ENCODE peak calls at places on chromosomes 4 and X, in six cellular contexts. F, K, B, H, Y and G are unnamed samples. For H3K36me3 and H3K27me3, the result is how much of the 10 kb centered on the place peaks cover.

GRCh38 chrX:119503484-119503861 is 35.2 kb downstream of the SLC25A5 start:
- DNase-seq in F (no peak), K (no peak), B (no peak), H (peak), Y (peak), G (no peak)

GRCh38 chr4:94452476-94453300 is 946 bp downstream of the PDLIM5 start:
- DNase-seq in F (no peak), K (peak), B (no peak), H (peak), Y (peak), G (peak)

GRCh38 chr4:7020856-7021255 is 22.3 kb upstream of the TADA2B start:
- DNase-seq in F (no peak), K (no peak), B (no peak), H (no peak), Y (no peak), G (no peak)

GRCh38 chrX:150037041-150037440 is 98.8 kb upstream of the EOLA2 start:
- DNase-seq in F (no peak), K (no peak), B (no peak), H (no peak), Y (no peak), G (no peak)

GRCh38 chr4:6349896-6350295 is 80.2 kb downstream of the WFS1 start:
- DNase-seq in F (no peak), K (no peak), B (no peak), H (no peak), Y (no peak), G (no peak)

GRCh38 chr4:6761540-6762243 is 20.8 kb upstream of the KIAA0232 start:
- DNase-seq in F (no peak), K (no peak), B (no peak), H (no peak), Y (peak), G (no peak)

GRCh38 chrX:19382500-19383145 is 38.9 kb downstream of the PDHA1 start:
- DNase-seq in F (peak), K (peak), B (no peak), H (no peak), Y (peak), G (peak)

GRCh38 chr4:104462647-104463046 is 32.0 kb downstream of the CXXC4 start:
- DNase-seq in F (no peak), K (no peak), B (no peak), H (no peak), Y (no peak), G (no peak)

GRCh38 chr4:185965456-185966384 is 103.2 kb upstream of the TLR3 start:
- DNase-seq in F (no peak), K (peak), B (no peak), H (no peak), Y (no peak), G (no peak)

GRCh38 chr4:142311916-142312315 is 534.2 kb downstream of the INPP4B start:
- DNase-seq in F (no peak), K (no peak), B (no peak), H (no peak), Y (no peak), G (no peak)

GRCh38 chr4:158859661-158860060 is 90.8 kb downstream of the FNIP2 start:
- DNase-seq in F (no peak), K (no peak), B (no peak), H (no peak), Y (no peak), G (no peak)

GRCh38 chr4:16418814-16419213 is 192.5 kb upstream of the TAPT1 start:
- DNase-seq in F (no peak), K (no peak), B (no peak), H (no peak), Y (no peak), G (no peak)

GRCh38 chr4:154010377-154010776 is 221.5 kb upstream of the SFRP2 start:
- DNase-seq in F (no peak), K (no peak), B (no peak), H (peak), Y (no peak), G (no peak)

GRCh38 chrX:67436867-67437266 is 107.0 kb upstream of the AR start:
- DNase-seq in F (no peak), K (no peak), B (no peak), H (no peak), Y (no peak), G (no peak)

GRCh38 chr4:163331629-163332360 is 601 bp downstream of the NPY1R start:
- DNase-seq in F (no peak), K (no peak), B (no peak), H (no peak), Y (peak), G (peak)

GRCh38 chrX:153378607-153379006 is 22.5 kb downstream of the PNMA6E start:
- DNase-seq in F (no peak), K (no peak), B (no peak), H (no peak), Y (no peak), G (peak)

GRCh38 chr4:138710297-138710696 is 305.3 kb upstream of the NOCT start:
- DNase-seq in F (no peak), K (no peak), B (no peak), H (no peak), Y (no peak), G (no peak)

GRCh38 chrX:74613350-74614192 is 853 bp downstream of the RLIM start:
- DNase-seq in F (no peak), K (no peak), B (no peak), H (peak), Y (peak), G (peak)

GRCh38 chrX:18992829-18993228 is 8.9 kb upstream of the PHKA2 start:
- DNase-seq in F (no peak), K (no peak), B (no peak), H (no peak), Y (no peak), G (no peak)

GRCh38 chr4:2408401-2408958 is 10.0 kb downstream of the ZFYVE28 start:
- DNase-seq in F (no peak), K (peak), B (no peak), H (no peak), Y (no peak), G (peak)

GRCh38 chr4:165112258-165113156 is at the start of gene TMEM192:
- DNase-seq in F (peak), K (peak), B (peak), H (peak), Y (peak), G (peak)

GRCh38 chr4:188778880-188779279 is 639.6 kb downstream of the TRIML1 start:
- DNase-seq in F (no peak), K (no peak), B (no peak), H (no peak), Y (no peak), G (no peak)

GRCh38 chrX:10177620-10178019 is 20.8 kb downstream of the CLCN4 start:
- DNase-seq in F (no peak), K (no peak), B (no peak), H (no peak), Y (no peak), G (no peak)

GRCh38 chrX:10756365-10756915 is 136.1 kb upstream of the MID1 start:
- DNase-seq in F (no peak), K (no peak), B (peak), H (no peak), Y (no peak), G (no peak)

GRCh38 chr4:147994076-147994475 is 262.2 kb downstream of the ARHGAP10 start:
- DNase-seq in F (no peak), K (no peak), B (no peak), H (no peak), Y (no peak), G (no peak)

GRCh38 chrX:134717698-134718328 is 59.5 kb upstream of the PLAC1 start:
- DNase-seq in F (no peak), K (no peak), B (no peak), H (no peak), Y (no peak), G (no peak)

GRCh38 chrX:34654939-34655338 is 2.1 kb downstream of the TMEM47 start:
- DNase-seq in F (no peak), K (no peak), B (no peak), H (no peak), Y (no peak), G (no peak)

GRCh38 chrX:103107836-103108235 is 14.9 kb upstream of the NXF3 start:
- DNase-seq in F (no peak), K (no peak), B (no peak), H (no peak), Y (no peak), G (no peak)

GRCh38 chr4:8410641-8411271 is 29.8 kb downstream of the ACOX3 start:
- DNase-seq in F (no peak), K (no peak), B (no peak), H (peak), Y (peak), G (peak)

GRCh38 chrX:40096395-40097091 is 1.2 kb downstream of the BCOR start:
- DNase-seq in F (peak), K (peak), B (no peak), H (no peak), Y (peak), G (peak)

GRCh38 chr4:147078875-147079658 is 133.4 kb upstream of the TTC29 start:
- DNase-seq in F (no peak), K (no peak), B (no peak), H (no peak), Y (no peak), G (no peak)

DNA sequence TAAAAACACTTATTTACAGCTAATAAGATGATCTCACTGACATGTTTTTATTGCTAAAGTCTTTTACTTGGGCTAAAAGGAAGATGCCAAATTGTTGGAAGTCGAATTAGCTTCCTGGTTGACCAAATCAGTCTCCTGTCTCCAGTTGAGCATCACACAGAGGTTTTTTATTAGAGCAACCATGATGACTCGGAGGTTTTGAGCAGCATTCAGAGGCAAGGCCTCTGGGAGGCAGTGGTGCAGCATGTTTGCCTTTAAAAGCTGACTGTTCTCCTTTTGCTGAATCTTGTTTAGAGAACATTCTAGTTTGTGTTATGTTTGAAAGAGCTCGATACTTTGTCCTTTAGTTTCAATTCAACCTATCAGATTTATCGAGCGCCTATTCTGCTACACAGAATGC is 2.1 kb downstream of the UCHL1 start:
- DNase-seq in F (no peak), K (peak), B (no peak), H (no peak), Y (no peak), G (peak)
- H3K4me3 ChIP-seq in F (no peak), K (peak), B (no peak), H (no peak), Y (no peak), G (no peak)

GRCh38 chr4:17770845-17771244 is 10.6 kb downstream of the FAM184B start:
- DNase-seq in F (no peak), K (no peak), B (no peak), H (no peak), Y (no peak), G (no peak)

GRCh38 chr4:17773125-17773698 is 8.2 kb downstream of the FAM184B start:
- DNase-seq in F (no peak), K (peak), B (no peak), H (no peak), Y (no peak), G (no peak)

GRCh38 chr4:17766826-17767458 is 14.5 kb downstream of the FAM184B start:
- DNase-seq in F (no peak), K (no peak), B (no peak), H (no peak), Y (no peak), G (no peak)

GRCh38 chr4:17769406-17770174 is 11.8 kb downstream of the FAM184B start:
- DNase-seq in F (no peak), K (no peak), B (no peak), H (no peak), Y (no peak), G (no peak)

DNA sequence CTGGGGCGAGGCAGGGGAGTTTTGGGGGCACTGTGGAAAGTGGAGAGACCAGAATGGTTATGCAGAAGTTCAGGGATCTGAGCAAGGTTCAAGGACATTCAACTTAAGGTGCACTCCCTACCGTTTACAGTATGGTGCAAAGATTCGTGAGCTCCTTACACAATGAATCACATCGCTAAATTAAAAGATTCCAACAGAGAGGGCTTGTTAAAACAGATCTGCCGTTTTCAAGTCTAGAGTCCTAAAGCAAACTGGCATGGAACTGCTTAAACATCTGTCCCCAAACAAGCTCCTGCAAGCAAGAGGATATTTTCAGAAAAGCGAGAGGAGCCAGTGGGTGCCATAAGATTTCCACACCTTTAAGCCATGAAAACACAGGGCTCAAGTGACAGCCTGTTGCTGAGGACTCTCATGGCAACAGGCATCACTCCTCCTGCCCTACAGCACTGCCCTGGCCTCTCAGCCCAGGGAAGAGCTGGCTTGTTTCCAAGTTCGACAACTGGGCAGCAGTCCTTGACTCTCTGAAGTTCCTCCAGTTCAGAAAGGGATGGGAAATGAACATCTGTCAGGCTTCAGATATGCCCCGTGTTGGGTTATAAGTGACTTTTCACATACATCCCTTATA is 10.0 kb downstream of the FAM184B start:
- DNase-seq in F (no peak), K (no peak), B (peak), H (no peak), Y (no peak), G (no peak)
- H3K36me3 ChIP-seq in F (under half), K (under half), B (under half), H (under half), Y (under half), G (under half)

DNA sequence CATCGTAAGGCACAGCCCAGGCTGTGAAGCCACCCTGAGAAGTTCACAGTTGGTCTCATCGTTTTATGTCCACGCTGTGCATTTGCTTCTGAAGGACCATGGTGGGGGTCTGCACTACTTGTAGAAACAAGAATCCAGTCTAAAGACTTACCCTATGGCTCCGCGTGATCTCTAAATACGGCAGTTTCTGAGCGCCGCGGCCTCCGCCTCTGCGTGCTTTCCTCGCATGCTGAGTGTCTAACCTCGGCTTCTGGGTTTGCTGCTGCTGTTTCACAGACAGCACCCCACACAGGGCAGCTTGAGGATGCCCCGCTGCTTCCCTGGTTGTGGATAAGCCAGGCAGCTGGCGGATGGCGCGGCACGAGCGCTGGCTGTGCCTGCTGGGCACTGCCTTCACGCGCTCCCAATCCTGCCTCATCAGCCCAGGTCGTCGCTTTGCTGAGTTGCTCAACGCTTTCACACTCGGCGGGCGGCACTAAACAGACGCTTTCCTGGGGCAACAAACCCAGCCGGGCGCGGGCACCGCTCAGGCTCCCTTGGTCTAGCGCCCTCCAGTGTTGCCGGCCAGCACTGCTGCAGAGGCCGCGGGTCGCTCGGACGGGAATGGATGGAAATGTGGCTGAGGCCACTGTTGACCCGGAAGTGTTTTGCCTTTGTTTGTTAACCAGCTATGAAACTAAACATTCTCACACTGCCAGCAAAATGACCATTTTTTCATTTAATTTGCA is 39.2 kb downstream of the FGFRL1 start:
- DNase-seq in F (no peak), K (no peak), B (no peak), H (no peak), Y (peak), G (peak)
- H3K27me3 ChIP-seq in F (under half), K (under half), B (half or more), H (half or more), Y (under half), G (under half)

DNA sequence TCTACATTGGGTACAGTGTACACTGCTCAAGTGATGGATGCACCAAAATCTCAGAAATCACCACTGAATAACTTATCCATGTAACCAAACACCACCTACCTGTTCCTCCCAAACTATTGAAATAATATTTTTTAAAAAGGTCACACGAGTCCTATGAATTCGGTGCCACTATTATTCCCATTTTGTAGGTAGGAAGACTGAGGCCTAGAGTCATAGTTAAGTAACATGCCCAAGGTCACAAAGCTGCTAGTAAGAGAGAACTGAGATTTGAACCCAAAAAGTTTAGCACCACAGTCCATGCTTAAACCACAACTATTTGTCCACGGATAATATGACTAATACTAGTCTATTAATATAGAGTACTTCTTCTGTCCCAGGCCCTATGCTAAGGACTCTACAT is 2.7 kb downstream of the ARHGEF6 start:
- DNase-seq in F (no peak), K (no peak), B (no peak), H (no peak), Y (no peak), G (no peak)
- H3K4me3 ChIP-seq in F (no peak), K (no peak), B (no peak), H (no peak), Y (no peak), G (no peak)

DNA sequence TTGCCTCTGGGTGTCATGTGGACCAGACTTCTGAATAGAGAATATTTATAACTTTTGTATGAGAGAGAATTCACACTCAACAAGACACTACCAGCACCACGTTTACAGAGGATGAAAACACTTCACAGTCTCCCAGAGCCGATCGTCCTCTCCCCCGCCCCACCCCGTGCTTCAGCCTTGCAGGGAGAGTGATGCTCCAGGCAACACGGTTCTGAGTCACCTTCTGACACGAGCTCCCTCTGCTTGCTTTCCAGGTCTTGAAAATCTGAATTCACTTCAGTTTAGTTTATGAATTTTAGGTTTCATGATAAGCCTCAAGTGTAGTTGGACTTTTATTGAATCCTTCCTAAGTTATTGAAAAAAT is 59.8 kb downstream of the CPLX1 start:
- DNase-seq in F (no peak), K (no peak), B (no peak), H (no peak), Y (no peak), G (peak)
- H3K36me3 ChIP-seq in F (under half), K (under half), B (under half), H (half or more), Y (under half), G (under half)